ENCODE peak calls at places on chromosome 11, in seven cellular contexts. G is stomach, Y is K562, X is HCT116, A is spleen, Z is Panc1, I is transverse colon. S is an unnamed sample. For H3K4me1, the result is how much of the 10 kb centered on the place peaks cover.

GRCh38 chr11:122642472-122642922 is 13.0 kb upstream of the UBASH3B start:
- DNase-seq in Y (no peak), A (no peak), I (no peak), Z (peak), X (peak), G (no peak), S (no peak)

GRCh38 chr11:132715041-132715440 is 817.3 kb downstream of the OPCML start:
- DNase-seq in Z (no peak), X (no peak), A (no peak), Y (no peak), G (no peak), I (no peak), S (no peak)

GRCh38 chr11:15826826-15827225 is 529.5 kb downstream of the SOX6 start:
- DNase-seq in G (no peak), X (peak), A (no peak), I (peak), Y (peak), Z (no peak), S (peak)

GRCh38 chr11:120125005-120125404 is 12.9 kb downstream of the TRIM29 start:
- DNase-seq in I (peak), Y (peak), X (peak), G (no peak), A (no peak), Z (no peak), S (no peak)

GRCh38 chr11:122703541-122704272 is 48.2 kb downstream of the UBASH3B start:
- DNase-seq in A (no peak), Y (no peak), G (no peak), X (no peak), I (no peak), Z (no peak), S (no peak)

GRCh38 chr11:121687961-121688566 is 235.3 kb upstream of the SORL1-AS1 start:
- DNase-seq in X (no peak), G (no peak), A (no peak), I (no peak), Y (no peak), Z (no peak), S (peak)

GRCh38 chr11:44379141-44380008 is 69.4 kb upstream of the ALX4 start:
- DNase-seq in A (no peak), Y (no peak), Z (no peak), X (no peak), I (no peak), G (no peak), S (no peak)

GRCh38 chr11:8219257-8220021 is 44.2 kb downstream of the LMO1 start:
- DNase-seq in I (peak), Y (peak), Z (peak), A (no peak), X (peak), G (peak), S (no peak)

GRCh38 chr11:106281455-106282173 is 204.2 kb downstream of the AASDHPPT start:
- DNase-seq in Z (peak), X (peak), Y (no peak), A (no peak), I (no peak), G (no peak), S (no peak)

GRCh38 chr11:61814958-61815789 is 1.6 kb downstream of the FADS1 start:
- DNase-seq in Y (peak), X (peak), G (peak), Z (peak), I (peak), A (peak), S (peak)

GRCh38 chr11:9574806-9575530 is 1.5 kb downstream of the WEE1 start:
- DNase-seq in I (peak), A (no peak), X (peak), G (peak), Z (no peak), Y (peak), S (peak)

GRCh38 chr11:1102221-1102971 is 27.7 kb downstream of the MUC2 start:
- DNase-seq in I (no peak), Z (no peak), G (no peak), A (peak), X (no peak), Y (no peak), S (no peak)

GRCh38 chr11:20056109-20057054 is 103.9 kb downstream of the DBX1 start:
- DNase-seq in A (no peak), I (peak), G (peak), X (no peak), Y (no peak), Z (no peak), S (no peak)

GRCh38 chr11:119092880-119093665 is 8.4 kb downstream of the HMBS start:
- DNase-seq in X (no peak), I (no peak), G (peak), Y (peak), Z (no peak), A (no peak), S (no peak)

GRCh38 chr11:2151500-2152257 is 9.3 kb downstream of the INS start:
- DNase-seq in I (peak), Z (peak), G (peak), A (peak), X (peak), Y (peak), S (peak)

GRCh38 chr11:129992161-129992944 is 10.3 kb downstream of the PRDM10 start:
- DNase-seq in G (peak), Y (peak), I (peak), Z (no peak), A (no peak), X (peak), S (no peak)

GRCh38 chr11:2298795-2299747 is 2.6 kb downstream of the C11orf21 start:
- DNase-seq in X (no peak), G (peak), Y (peak), A (peak), I (peak), Z (no peak), S (peak)

GRCh38 chr11:61021661-61022212 is 50.3 kb downstream of the CD6 start:
- DNase-seq in X (no peak), Z (no peak), I (peak), G (peak), A (peak), Y (no peak), S (no peak)

GRCh38 chr11:889261-889660 is 21.3 kb downstream of the CHID1 start:
- DNase-seq in Z (no peak), Y (no peak), G (no peak), X (no peak), A (no peak), I (no peak), S (no peak)

GRCh38 chr11:37657645-37658044 is 1059.6 kb upstream of the RAG2 start:
- DNase-seq in Z (no peak), G (no peak), Y (no peak), X (no peak), I (no peak), A (no peak), S (no peak)

DNA sequence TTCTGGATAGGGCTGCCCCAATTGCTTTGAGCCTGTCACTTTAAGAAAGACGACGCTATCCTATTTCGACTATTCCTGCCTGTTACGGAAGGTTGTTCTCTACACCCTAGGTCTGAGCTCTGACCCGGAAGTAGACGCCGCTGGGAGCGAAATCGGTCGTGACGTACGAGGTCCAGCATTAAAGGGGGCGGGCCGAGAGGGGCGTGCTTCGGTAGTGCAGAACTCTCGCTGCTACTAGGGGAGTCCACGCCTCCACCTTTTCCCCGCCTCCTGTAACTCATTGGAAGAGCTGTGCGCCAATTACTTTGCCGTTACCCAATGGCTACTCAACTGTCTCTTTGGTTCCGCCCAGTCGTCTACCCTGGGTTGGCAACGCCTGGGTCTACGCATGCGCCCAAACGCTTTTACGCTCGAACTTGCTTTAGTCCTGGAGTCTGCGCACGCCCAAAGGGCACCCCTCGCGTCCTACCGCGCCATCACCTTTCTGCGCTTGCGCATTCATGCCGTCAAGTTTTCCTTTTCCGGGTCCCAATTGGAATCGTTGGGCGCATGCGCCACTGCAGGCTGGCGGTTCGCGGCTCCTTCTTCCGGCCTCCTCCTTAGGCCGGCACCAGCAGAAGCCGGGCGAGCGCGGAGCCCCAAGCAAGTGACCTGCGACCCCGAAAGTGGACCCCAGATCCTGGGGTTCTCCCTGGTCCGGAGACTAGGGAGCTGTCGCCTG is at the start of gene PCNX3:
- DNase-seq in I (peak), X (peak), Y (peak), G (peak), A (peak), Z (peak), S (peak)
- TF ChIP-seq POLR2AphosphoS5 in I (peak), X (peak), Y (peak), G (peak), A (peak), Z (peak), S (peak)

GRCh38 chr11:117696489-117696888 is 100.5 kb downstream of the DSCAML1 start:
- DNase-seq in A (no peak), G (no peak), X (no peak), Z (no peak), I (no peak), Y (no peak), S (no peak)
- H3K4me1 ChIP-seq in A (under half), G (under half), X (under half), Z (under half), I (under half), Y (under half), S (under half)

DNA sequence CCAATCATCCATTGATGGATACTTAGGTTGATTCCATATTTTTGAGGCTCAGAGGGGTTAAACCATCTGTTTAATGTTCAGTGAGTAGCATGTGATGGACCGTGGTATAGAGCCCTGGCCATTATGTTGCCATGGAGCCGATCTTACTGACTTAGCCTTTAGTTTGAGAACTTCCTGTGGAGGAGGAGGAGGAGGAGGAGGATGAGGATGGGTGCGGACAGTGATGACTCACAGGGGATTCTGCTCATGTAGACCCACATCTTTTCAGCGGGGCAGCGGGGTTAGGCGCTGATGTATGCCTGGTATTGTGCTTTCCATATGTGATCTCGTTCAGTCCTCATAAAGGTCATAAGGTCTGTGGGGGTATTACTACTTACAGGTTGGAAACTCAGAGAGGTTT is 13.9 kb downstream of the STX3 start:
- DNase-seq in G (no peak), A (no peak), Y (no peak), Z (no peak), I (no peak), X (no peak), S (no peak)
- H3K27ac ChIP-seq in G (no peak), A (no peak), Y (no peak), Z (no peak), I (no peak), X (no peak), S (no peak)

GRCh38 chr11:36091256-36091811 is 147.5 kb downstream of the LDLRAD3 start:
- DNase-seq in G (no peak), A (no peak), Z (no peak), Y (peak), I (no peak), X (no peak), S (no peak)
- TF ChIP-seq POLR2AphosphoS5 in G (no peak), A (no peak), Z (no peak), Y (no peak), I (no peak), X (no peak), S (no peak)

GRCh38 chr11:128914216-128915147 is 23.3 kb downstream of the KCNJ5 start:
- DNase-seq in A (peak), G (no peak), Z (no peak), I (no peak), Y (no peak), X (no peak), S (no peak)
- H3K4me1 ChIP-seq in A (under half), G (under half), Z (under half), I (under half), Y (under half), X (under half), S (under half)